ENCODE peak calls at places on chromosomes 11 and 22, in seven cellular contexts. One of them, this sample, is unnamed.

GRCh38 chr11:58963551-58964075 is 24.3 kb downstream of the GLYATL1 start:
- DNase-seq in H1: peak
- DNase-seq in neuronal stem cell: peak
- DNase-seq in mesenchymal stem cell: peak
- DNase-seq in H9: peak
- DNase-seq in trophoblast cell: peak
- DNase-seq in IMR-90: peak
- DNase-seq in this sample: peak

GRCh38 chr11:44559207-44559943 is 6.1 kb upstream of the CD82 start:
- DNase-seq in mesenchymal stem cell: peak
- DNase-seq in H9: peak
- DNase-seq in trophoblast cell: no peak
- DNase-seq in IMR-90: no peak
- DNase-seq in H1: peak
- DNase-seq in neuronal stem cell: peak
- DNase-seq in this sample: peak

GRCh38 chr22:32564170-32565001 is 89.8 kb downstream of the FBXO7 start:
- DNase-seq in neuronal stem cell: no peak
- DNase-seq in H1: no peak
- DNase-seq in trophoblast cell: no peak
- DNase-seq in IMR-90: peak
- DNase-seq in mesenchymal stem cell: peak
- DNase-seq in H9: no peak
- DNase-seq in this sample: no peak

GRCh38 chr11:126417463-126417862 is 62.0 kb downstream of the ST3GAL4 start:
- DNase-seq in IMR-90: no peak
- DNase-seq in neuronal stem cell: no peak
- DNase-seq in mesenchymal stem cell: no peak
- DNase-seq in H1: no peak
- DNase-seq in H9: no peak
- DNase-seq in trophoblast cell: no peak
- DNase-seq in this sample: no peak

GRCh38 chr11:11407065-11407737 is 54.2 kb upstream of the CSNK2A3 start:
- DNase-seq in IMR-90: no peak
- DNase-seq in mesenchymal stem cell: peak
- DNase-seq in H9: no peak
- DNase-seq in H1: no peak
- DNase-seq in trophoblast cell: no peak
- DNase-seq in neuronal stem cell: no peak
- DNase-seq in this sample: no peak

GRCh38 chr22:46351131-46351735 is 15.7 kb downstream of the TRMU start:
- DNase-seq in H1: no peak
- DNase-seq in trophoblast cell: no peak
- DNase-seq in IMR-90: no peak
- DNase-seq in H9: no peak
- DNase-seq in neuronal stem cell: no peak
- DNase-seq in mesenchymal stem cell: no peak
- DNase-seq in this sample: no peak

GRCh38 chr22:41524809-41525449 is 19.3 kb downstream of the POLR3H start:
- DNase-seq in IMR-90: no peak
- DNase-seq in H1: no peak
- DNase-seq in H9: no peak
- DNase-seq in neuronal stem cell: no peak
- DNase-seq in mesenchymal stem cell: no peak
- DNase-seq in trophoblast cell: no peak
- DNase-seq in this sample: peak

GRCh38 chr22:30044369-30044768 is 35.9 kb upstream of the HORMAD2 start:
- DNase-seq in H1: no peak
- DNase-seq in IMR-90: peak
- DNase-seq in mesenchymal stem cell: peak
- DNase-seq in trophoblast cell: no peak
- DNase-seq in H9: no peak
- DNase-seq in neuronal stem cell: no peak
- DNase-seq in this sample: no peak

GRCh38 chr11:11581493-11581880 is 40.3 kb downstream of the GALNT18 start:
- DNase-seq in neuronal stem cell: no peak
- DNase-seq in H9: peak
- DNase-seq in mesenchymal stem cell: no peak
- DNase-seq in IMR-90: no peak
- DNase-seq in trophoblast cell: no peak
- DNase-seq in H1: no peak
- DNase-seq in this sample: no peak

GRCh38 chr22:35452351-35452781 is 52.4 kb downstream of the MCM5 start:
- DNase-seq in trophoblast cell: no peak
- DNase-seq in neuronal stem cell: no peak
- DNase-seq in IMR-90: no peak
- DNase-seq in H1: no peak
- DNase-seq in H9: no peak
- DNase-seq in mesenchymal stem cell: no peak
- DNase-seq in this sample: no peak

GRCh38 chr11:123137496-123138270 is 57.4 kb downstream of the CLMP start:
- DNase-seq in H9: peak
- DNase-seq in neuronal stem cell: peak
- DNase-seq in trophoblast cell: no peak
- DNase-seq in mesenchymal stem cell: peak
- DNase-seq in IMR-90: peak
- DNase-seq in H1: peak
- DNase-seq in this sample: peak

GRCh38 chr22:17699696-17700330 is 61.3 kb downstream of the BCL2L13 start:
- DNase-seq in trophoblast cell: no peak
- DNase-seq in neuronal stem cell: no peak
- DNase-seq in mesenchymal stem cell: no peak
- DNase-seq in H9: no peak
- DNase-seq in IMR-90: no peak
- DNase-seq in H1: no peak
- DNase-seq in this sample: no peak

GRCh38 chr22:44395116-44396005 is 82.6 kb upstream of the SHISAL1 start:
- DNase-seq in trophoblast cell: no peak
- DNase-seq in neuronal stem cell: no peak
- DNase-seq in H1: no peak
- DNase-seq in H9: peak
- DNase-seq in IMR-90: no peak
- DNase-seq in mesenchymal stem cell: no peak
- DNase-seq in this sample: no peak

GRCh38 chr22:25364281-25364680 is 144.8 kb downstream of the CRYBB2 start:
- DNase-seq in neuronal stem cell: no peak
- DNase-seq in mesenchymal stem cell: no peak
- DNase-seq in trophoblast cell: no peak
- DNase-seq in H1: no peak
- DNase-seq in IMR-90: no peak
- DNase-seq in H9: no peak
- DNase-seq in this sample: no peak

GRCh38 chr11:13249992-13250391 is 27.6 kb upstream of the BMAL1 start:
- DNase-seq in H9: no peak
- DNase-seq in IMR-90: no peak
- DNase-seq in trophoblast cell: no peak
- DNase-seq in mesenchymal stem cell: peak
- DNase-seq in neuronal stem cell: no peak
- DNase-seq in H1: no peak
- DNase-seq in this sample: peak

GRCh38 chr22:47201996-47202818 is 439.8 kb downstream of the TBC1D22A start:
- DNase-seq in H9: no peak
- DNase-seq in IMR-90: no peak
- DNase-seq in neuronal stem cell: no peak
- DNase-seq in mesenchymal stem cell: no peak
- DNase-seq in H1: no peak
- DNase-seq in trophoblast cell: no peak
- DNase-seq in this sample: no peak

GRCh38 chr11:31767665-31768064 is 43.5 kb downstream of the PAX6 start:
- DNase-seq in mesenchymal stem cell: no peak
- DNase-seq in neuronal stem cell: no peak
- DNase-seq in IMR-90: no peak
- DNase-seq in H9: no peak
- DNase-seq in trophoblast cell: no peak
- DNase-seq in H1: no peak
- DNase-seq in this sample: no peak

GRCh38 chr11:35875466-35875865 is 68.4 kb upstream of the LDLRAD3 start:
- DNase-seq in trophoblast cell: no peak
- DNase-seq in H1: no peak
- DNase-seq in mesenchymal stem cell: no peak
- DNase-seq in IMR-90: no peak
- DNase-seq in neuronal stem cell: no peak
- DNase-seq in H9: no peak
- DNase-seq in this sample: no peak

GRCh38 chr11:25244126-25244525 is 747.3 kb downstream of the LUZP2 start:
- DNase-seq in IMR-90: no peak
- DNase-seq in H9: no peak
- DNase-seq in H1: no peak
- DNase-seq in mesenchymal stem cell: no peak
- DNase-seq in trophoblast cell: no peak
- DNase-seq in neuronal stem cell: no peak
- DNase-seq in this sample: no peak

GRCh38 chr22:46854125-46854870 is 91.8 kb downstream of the TBC1D22A start:
- DNase-seq in H9: no peak
- DNase-seq in IMR-90: peak
- DNase-seq in H1: no peak
- DNase-seq in neuronal stem cell: no peak
- DNase-seq in trophoblast cell: peak
- DNase-seq in mesenchymal stem cell: peak
- DNase-seq in this sample: no peak

GRCh38 chr11:1433977-1434640 is 44.4 kb downstream of the BRSK2 start:
- DNase-seq in H9: no peak
- DNase-seq in trophoblast cell: no peak
- DNase-seq in mesenchymal stem cell: no peak
- DNase-seq in H1: no peak
- DNase-seq in neuronal stem cell: no peak
- DNase-seq in IMR-90: no peak
- DNase-seq in this sample: no peak
- H3K18ac ChIP-seq in H9: no peak
- H3K18ac ChIP-seq in trophoblast cell: no peak
- H3K18ac ChIP-seq in mesenchymal stem cell: no peak
- H3K18ac ChIP-seq in H1: no peak
- H3K18ac ChIP-seq in neuronal stem cell: no peak
- H3K18ac ChIP-seq in IMR-90: no peak
- H3K18ac ChIP-seq in this sample: no peak

GRCh38 chr11:47239889-47240288 is 8.7 kb downstream of the ACP2 start:
- DNase-seq in mesenchymal stem cell: no peak
- DNase-seq in trophoblast cell: no peak
- DNase-seq in H1: no peak
- DNase-seq in neuronal stem cell: no peak
- DNase-seq in H9: no peak
- DNase-seq in IMR-90: no peak
- DNase-seq in this sample: no peak

GRCh38 chr11:47242596-47243192 is 5.9 kb downstream of the ACP2 start:
- DNase-seq in H9: no peak
- DNase-seq in neuronal stem cell: no peak
- DNase-seq in IMR-90: no peak
- DNase-seq in H1: no peak
- DNase-seq in mesenchymal stem cell: no peak
- DNase-seq in trophoblast cell: no peak
- DNase-seq in this sample: no peak

GRCh38 chr11:47244664-47245350 is 3.8 kb downstream of the ACP2 start:
- DNase-seq in H1: no peak
- DNase-seq in neuronal stem cell: no peak
- DNase-seq in H9: no peak
- DNase-seq in mesenchymal stem cell: peak
- DNase-seq in trophoblast cell: no peak
- DNase-seq in IMR-90: no peak
- DNase-seq in this sample: no peak

GRCh38 chr11:47243454-47243853 is 5.2 kb downstream of the ACP2 start:
- DNase-seq in neuronal stem cell: no peak
- DNase-seq in trophoblast cell: no peak
- DNase-seq in IMR-90: no peak
- DNase-seq in H9: no peak
- DNase-seq in H1: no peak
- DNase-seq in mesenchymal stem cell: peak
- DNase-seq in this sample: no peak

DNA sequence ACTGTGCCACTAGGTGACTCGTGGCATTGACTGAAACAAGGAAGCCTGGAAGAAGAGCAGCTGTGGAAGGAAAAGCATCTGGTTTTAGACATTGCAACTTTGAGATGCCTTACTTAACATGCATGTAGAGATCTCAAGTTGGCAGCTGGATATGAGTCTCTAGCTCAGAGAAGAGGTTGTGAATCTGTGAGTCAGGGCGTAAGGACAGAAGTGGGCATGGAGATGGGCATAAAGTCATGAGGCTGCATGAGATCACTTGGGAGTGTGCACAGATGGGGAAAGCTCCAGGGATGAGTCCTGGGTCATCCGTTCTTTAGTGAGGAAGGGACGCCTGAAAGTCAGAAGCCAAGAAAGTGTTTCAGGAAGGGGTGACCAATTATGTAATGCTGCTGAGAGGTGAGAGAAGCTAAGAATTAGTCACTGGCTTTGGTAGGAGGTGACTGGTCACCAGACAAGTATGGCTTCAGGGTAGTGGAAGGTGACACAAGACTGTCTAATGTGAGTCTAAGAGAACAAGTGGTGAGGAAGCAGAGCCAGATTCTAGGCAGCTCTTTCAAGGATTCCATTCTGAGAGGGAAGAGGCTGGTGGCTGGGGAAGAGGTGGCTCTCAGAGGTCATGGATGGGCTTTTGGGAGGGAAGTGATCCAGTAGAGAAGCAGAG is 6.7 kb downstream of the ACP2 start:
- DNase-seq in H1: no peak
- DNase-seq in trophoblast cell: peak
- DNase-seq in H9: no peak
- DNase-seq in mesenchymal stem cell: no peak
- DNase-seq in IMR-90: peak
- DNase-seq in neuronal stem cell: no peak
- DNase-seq in this sample: no peak
- H3K18ac ChIP-seq in H1: no peak
- H3K18ac ChIP-seq in trophoblast cell: no peak
- H3K18ac ChIP-seq in H9: no peak
- H3K18ac ChIP-seq in mesenchymal stem cell: no peak
- H3K18ac ChIP-seq in IMR-90: no peak
- H3K18ac ChIP-seq in neuronal stem cell: no peak
- H3K18ac ChIP-seq in this sample: no peak

GRCh38 chr11:117985953-117986887 is at the start of gene IL10RA:
- DNase-seq in neuronal stem cell: peak
- DNase-seq in H9: peak
- DNase-seq in mesenchymal stem cell: peak
- DNase-seq in trophoblast cell: peak
- DNase-seq in H1: peak
- DNase-seq in IMR-90: peak
- DNase-seq in this sample: peak
- H3K18ac ChIP-seq in neuronal stem cell: peak
- H3K18ac ChIP-seq in H9: peak
- H3K18ac ChIP-seq in mesenchymal stem cell: no peak
- H3K18ac ChIP-seq in trophoblast cell: no peak
- H3K18ac ChIP-seq in H1: peak
- H3K18ac ChIP-seq in IMR-90: no peak
- H3K18ac ChIP-seq in this sample: no peak

GRCh38 chr11:48210052-48210451 is 6.6 kb upstream of the OR4B1 start:
- DNase-seq in neuronal stem cell: no peak
- DNase-seq in H1: no peak
- DNase-seq in trophoblast cell: no peak
- DNase-seq in IMR-90: peak
- DNase-seq in mesenchymal stem cell: no peak
- DNase-seq in H9: peak
- DNase-seq in this sample: no peak

DNA sequence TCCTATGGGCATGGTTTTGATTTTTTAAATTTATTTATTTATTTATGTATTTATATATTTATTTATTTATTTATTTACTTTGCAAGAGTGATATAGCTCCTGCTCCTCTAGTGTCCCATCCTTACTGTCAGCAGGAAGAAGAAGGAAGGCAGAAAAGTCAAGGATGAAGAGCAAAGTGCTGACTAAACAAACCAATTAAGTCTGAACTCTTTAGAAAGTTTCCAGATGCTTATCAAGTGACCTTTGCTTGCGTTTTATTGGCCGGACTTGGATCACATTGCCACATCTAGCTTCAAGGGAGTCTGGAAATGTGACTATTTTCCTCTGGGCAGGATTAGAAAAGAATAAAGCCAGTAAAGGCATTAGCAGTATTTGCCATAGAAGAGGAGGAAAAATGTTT is 8.7 kb upstream of the OR4B1 start:
- DNase-seq in mesenchymal stem cell: no peak
- DNase-seq in H9: no peak
- DNase-seq in H1: no peak
- DNase-seq in IMR-90: no peak
- DNase-seq in neuronal stem cell: no peak
- DNase-seq in trophoblast cell: no peak
- DNase-seq in this sample: no peak
- H3K18ac ChIP-seq in mesenchymal stem cell: no peak
- H3K18ac ChIP-seq in H9: no peak
- H3K18ac ChIP-seq in H1: no peak
- H3K18ac ChIP-seq in IMR-90: no peak
- H3K18ac ChIP-seq in neuronal stem cell: no peak
- H3K18ac ChIP-seq in trophoblast cell: no peak
- H3K18ac ChIP-seq in this sample: no peak

This sample was measured in mesendoderm.